ENCODE peak calls at places on chromosomes 5 and 9, in nine cellular contexts. K, X, U, W, R, D, I, Z and L are unnamed samples. For H3K4me1, the result is how much of the 10 kb centered on the place peaks cover.

GRCh38 chr5:159527546-159527945 is 197.3 kb upstream of the IL12B start:
- DNase-seq in U (no peak), X (no peak), I (no peak), W (no peak), D (no peak), R (no peak), K (no peak), Z (no peak), L (no peak)

GRCh38 chr5:158463188-158463587 is 604.2 kb upstream of the CLINT1 start:
- DNase-seq in W (no peak), R (peak), K (no peak), X (no peak), Z (no peak), D (no peak), I (no peak), U (no peak), L (no peak)

GRCh38 chr5:89279458-89280036 is 396.6 kb upstream of the MEF2C start:
- DNase-seq in U (no peak), Z (no peak), X (no peak), W (no peak), R (no peak), K (no peak), D (peak), I (peak), L (no peak)

GRCh38 chr9:15513335-15513734 is 2.6 kb upstream of the PSIP1 start:
- DNase-seq in U (no peak), R (no peak), X (no peak), D (no peak), I (no peak), K (no peak), Z (no peak), W (no peak), L (no peak)

GRCh38 chr5:9361835-9362234 is 184.0 kb downstream of the SEMA5A start:
- DNase-seq in R (peak), W (peak), U (no peak), X (peak), I (no peak), K (peak), D (peak), Z (peak), L (peak)

GRCh38 chr5:206406-206805 is 11.5 kb downstream of the CCDC127 start:
- DNase-seq in K (no peak), Z (no peak), R (no peak), X (no peak), U (peak), I (peak), W (no peak), D (peak), L (peak)

GRCh38 chr9:96073531-96074284 is 198.2 kb downstream of the ERCC6L2 start:
- DNase-seq in Z (no peak), U (no peak), K (no peak), I (no peak), W (no peak), D (no peak), X (no peak), R (peak), L (peak)

GRCh38 chr5:174300118-174300940 is 254.8 kb downstream of the NSG2 start:
- DNase-seq in K (no peak), R (no peak), U (no peak), W (no peak), I (no peak), Z (no peak), D (no peak), X (no peak), L (no peak)

GRCh38 chr9:21995652-21996275 is 1.2 kb downstream of the CDKN2B-AS1 start:
- DNase-seq in W (peak), D (peak), Z (peak), R (no peak), I (peak), U (peak), X (no peak), K (peak), L (peak)

GRCh38 chr5:18068851-18069250 is 434.6 kb downstream of the TAF11L14 start:
- DNase-seq in R (no peak), Z (no peak), U (no peak), X (no peak), W (no peak), I (no peak), D (no peak), K (no peak), L (no peak)

GRCh38 chr5:128538249-128539037 is 398 bp upstream of the FBN2 start:
- DNase-seq in W (peak), D (peak), K (peak), U (peak), I (peak), X (peak), R (peak), Z (peak), L (peak)

GRCh38 chr9:37693265-37693664 is 42.5 kb downstream of the FRMPD1 start:
- DNase-seq in K (no peak), Z (no peak), I (no peak), X (no peak), R (peak), D (no peak), W (no peak), U (no peak), L (no peak)

GRCh38 chr9:3492214-3492613 is 33.6 kb downstream of the RFX3 start:
- DNase-seq in Z (no peak), I (no peak), R (no peak), U (no peak), W (no peak), D (no peak), K (no peak), X (no peak), L (no peak)

GRCh38 chr9:3495850-3496249 is 30.0 kb downstream of the RFX3 start:
- DNase-seq in X (no peak), I (no peak), U (no peak), W (no peak), R (no peak), Z (no peak), D (no peak), K (no peak), L (no peak)

GRCh38 chr9:3490957-3491356 is 34.8 kb downstream of the RFX3 start:
- DNase-seq in K (no peak), U (no peak), R (no peak), D (no peak), W (no peak), X (no peak), Z (no peak), I (no peak), L (no peak)

GRCh38 chr9:3497406-3497805 is 28.4 kb downstream of the RFX3 start:
- DNase-seq in U (no peak), D (peak), R (peak), X (no peak), I (peak), Z (no peak), K (no peak), W (no peak), L (no peak)

GRCh38 chr9:3491450-3491849 is 34.4 kb downstream of the RFX3 start:
- DNase-seq in I (no peak), U (no peak), K (no peak), X (no peak), D (no peak), W (no peak), Z (no peak), R (no peak), L (no peak)
- H3K4me1 ChIP-seq in I (under half), U (under half), K (under half), X (under half), D (under half), W (under half), Z (under half), R (under half), L (under half)

GRCh38 chr5:123937230-123937629 is 425.3 kb downstream of the CSNK1G3 start:
- DNase-seq in D (peak), U (no peak), I (peak), Z (peak), X (peak), W (no peak), K (no peak), R (peak), L (peak)
- TF ChIP-seq CTCF in D (peak), U (peak), I (peak), Z (peak), X (peak), W (peak), K (peak), R (peak), L (peak)

DNA sequence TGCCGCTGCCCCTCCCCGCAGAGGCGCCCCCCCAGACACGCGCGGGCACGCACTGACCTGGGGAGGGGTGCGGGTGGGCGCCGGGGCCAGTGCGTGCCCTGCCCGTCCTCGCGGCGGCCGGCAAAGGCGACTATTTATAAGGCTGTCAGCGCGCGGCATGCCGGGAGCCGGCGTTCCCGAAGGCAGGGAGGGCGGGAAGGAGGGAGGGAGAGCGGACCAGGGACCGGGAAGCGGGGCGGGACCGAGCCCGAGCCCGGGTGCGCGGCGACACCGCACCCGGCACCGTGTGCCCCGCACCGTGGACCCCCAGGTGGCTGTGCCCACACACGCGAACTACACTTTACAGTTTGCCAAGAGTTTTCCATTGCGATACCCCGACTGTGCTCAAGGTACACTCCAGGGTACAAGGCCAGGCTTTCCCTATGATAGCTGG is at the start of gene AK1:
- DNase-seq in Z (peak), R (no peak), I (no peak), K (peak), U (peak), D (peak), X (no peak), W (peak), L (peak)
- H3K4me1 ChIP-seq in Z (half or more), R (under half), I (under half), K (half or more), U (under half), D (under half), X (under half), W (under half), L (under half)

GRCh38 chr5:77239126-77239741 is 28.8 kb downstream of the PDE8B start:
- DNase-seq in I (no peak), D (peak), K (no peak), U (no peak), W (no peak), R (no peak), Z (no peak), X (no peak), L (no peak)
- TF ChIP-seq CTCF in I (peak), D (peak), K (peak), U (peak), W (peak), R (peak), Z (peak), X (peak), L (peak)

DNA sequence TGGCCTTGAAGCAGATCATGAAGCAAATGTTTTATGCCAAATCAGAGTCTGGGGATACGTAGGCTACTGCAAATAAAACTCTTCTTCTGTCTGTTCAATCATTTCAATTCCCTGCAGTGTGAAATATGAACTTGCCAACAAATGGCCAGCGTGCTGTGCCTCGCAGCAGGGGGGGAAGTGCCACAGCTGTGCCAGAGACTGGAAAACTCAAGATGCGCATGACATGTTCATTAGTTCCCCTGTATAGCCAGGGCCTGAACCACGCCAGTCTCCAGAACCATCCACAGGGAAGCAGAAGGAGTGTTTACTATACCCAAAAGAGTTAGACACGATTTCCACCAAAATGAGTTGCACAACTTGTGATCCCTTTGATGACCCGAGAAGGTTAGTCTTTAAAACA is 267.9 kb downstream of the EFNA5 start:
- DNase-seq in I (no peak), K (no peak), U (no peak), W (no peak), D (no peak), X (no peak), R (no peak), Z (no peak), L (no peak)
- H3K4me1 ChIP-seq in I (under half), K (under half), U (under half), W (under half), D (under half), X (under half), R (under half), Z (under half), L (under half)

DNA sequence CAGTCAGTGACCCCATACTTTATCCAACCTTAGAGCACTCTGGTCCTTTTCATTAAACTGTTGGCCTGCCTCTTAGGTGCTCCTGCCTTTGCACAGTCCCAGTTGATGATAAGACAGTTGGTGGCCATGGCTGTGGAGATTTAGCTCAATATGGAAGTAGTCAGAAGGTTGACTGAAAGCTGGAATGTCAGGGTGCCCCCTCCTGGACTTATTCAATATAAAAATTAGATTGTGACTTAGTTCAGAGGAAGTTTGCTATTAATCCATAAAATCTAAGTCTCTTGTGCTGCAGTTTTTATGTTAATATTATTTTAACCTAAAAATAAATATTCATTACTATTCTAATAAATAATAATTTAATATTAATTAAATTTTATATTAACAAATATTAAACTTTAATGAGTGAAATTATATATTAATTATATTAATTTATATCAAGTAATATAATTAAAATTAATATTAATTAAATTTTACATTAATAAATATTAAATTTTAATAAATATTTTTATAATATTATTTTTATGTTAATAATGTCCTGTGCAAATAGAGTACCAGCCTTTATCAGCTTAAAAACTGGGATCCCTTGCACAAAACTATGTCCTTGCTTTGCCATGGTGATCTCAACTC is 77.7 kb upstream of the ADAMTSL1 start:
- DNase-seq in K (no peak), D (peak), U (no peak), I (no peak), W (no peak), X (no peak), R (no peak), Z (no peak), L (peak)
- TF ChIP-seq CTCF in K (no peak), D (peak), U (peak), I (peak), W (no peak), X (peak), R (peak), Z (no peak), L (no peak)

GRCh38 chr9:127567119-127567897 is 44.8 kb upstream of the STXBP1 start:
- DNase-seq in I (no peak), W (peak), X (no peak), R (no peak), U (peak), D (peak), Z (peak), K (peak), L (peak)
- H3K4me1 ChIP-seq in I (under half), W (under half), X (under half), R (under half), U (under half), D (under half), Z (half or more), K (half or more), L (half or more)

GRCh38 chr5:33379757-33380156 is 61.0 kb upstream of the TARS1 start:
- DNase-seq in U (no peak), R (no peak), Z (no peak), I (no peak), K (no peak), D (no peak), W (no peak), X (peak), L (no peak)
- TF ChIP-seq CTCF in U (peak), R (peak), Z (peak), I (peak), K (peak), D (peak), W (peak), X (peak), L (peak)